ENCODE peak calls at places on chromosomes 16 and 17, in eight cellular contexts. O, F, L, V, D, A, Y and H are unnamed samples.

GRCh38 chr16:86037999-86038922 is 139.3 kb downstream of the IRF8 start:
- DNase-seq in Y (no peak), D (no peak), O (no peak), L (peak), F (no peak), A (no peak), V (no peak), H (peak)

GRCh38 chr17:73767696-73768095 is 123.5 kb upstream of the SDK2 start:
- DNase-seq in Y (no peak), D (no peak), V (no peak), L (no peak), F (no peak), A (no peak), O (no peak), H (no peak)

GRCh38 chr17:18129041-18129502 is 20.5 kb downstream of the MYO15A start:
- DNase-seq in D (peak), O (peak), V (no peak), L (no peak), Y (no peak), F (peak), A (no peak), H (no peak)

GRCh38 chr16:72427001-72427785 is 255.2 kb upstream of the PMFBP1 start:
- DNase-seq in D (no peak), A (no peak), L (no peak), Y (no peak), F (no peak), O (no peak), V (no peak), H (no peak)

GRCh38 chr17:2395258-2396170 is 5.3 kb downstream of the MNT start:
- DNase-seq in A (no peak), D (peak), Y (no peak), L (no peak), F (no peak), O (no peak), V (no peak), H (peak)

GRCh38 chr17:71866095-71866494 is 254.7 kb upstream of the SOX9 start:
- DNase-seq in A (no peak), V (no peak), F (no peak), O (no peak), Y (no peak), L (peak), D (no peak), H (no peak)

GRCh38 chr17:17321356-17322025 is 18.3 kb downstream of the NT5M start:
- DNase-seq in D (no peak), V (no peak), Y (no peak), A (no peak), L (no peak), O (peak), F (peak), H (peak)

GRCh38 chr16:79632289-79632688 is 31.8 kb upstream of the MAF start:
- DNase-seq in A (no peak), D (no peak), F (no peak), O (no peak), L (no peak), Y (no peak), V (no peak), H (no peak)

GRCh38 chr17:68011199-68011665 is 15.0 kb upstream of the C17orf58 start:
- DNase-seq in O (peak), D (peak), L (peak), A (no peak), F (peak), V (peak), Y (no peak), H (peak)

GRCh38 chr16:22670551-22670970 is 143.4 kb upstream of the HS3ST2 start:
- DNase-seq in Y (peak), D (no peak), O (no peak), A (no peak), V (peak), F (no peak), L (no peak), H (no peak)

GRCh38 chr17:8832711-8833352 is 33.7 kb upstream of the MFSD6L start:
- DNase-seq in D (no peak), F (no peak), Y (peak), V (peak), L (peak), O (no peak), A (no peak), H (peak)

GRCh38 chr17:58326609-58327341 is 1.8 kb downstream of the TSPOAP1 start:
- DNase-seq in O (no peak), V (peak), D (no peak), F (no peak), A (no peak), L (no peak), Y (no peak), H (peak)

GRCh38 chr17:19677736-19678379 is 29.3 kb downstream of the ALDH3A2 start:
- DNase-seq in V (no peak), L (no peak), O (no peak), F (no peak), Y (no peak), D (no peak), A (no peak), H (no peak)

GRCh38 chr16:23229714-23230113 is 47.2 kb downstream of the SCNN1G start:
- DNase-seq in A (no peak), V (no peak), F (no peak), Y (no peak), O (no peak), L (peak), D (no peak), H (no peak)

GRCh38 chr17:16491703-16492612 is at the start of gene LRRC75A:
- DNase-seq in F (peak), V (peak), L (peak), O (no peak), Y (no peak), A (no peak), D (peak), H (peak)

GRCh38 chr17:61556224-61557188 is 34.5 kb downstream of the NACA2 start:
- DNase-seq in F (no peak), D (no peak), V (no peak), A (no peak), L (no peak), Y (no peak), O (no peak), H (no peak)

GRCh38 chr17:63029520-63029919 is 63.5 kb downstream of the TANC2 start:
- DNase-seq in D (no peak), A (no peak), F (no peak), V (no peak), L (no peak), Y (no peak), O (no peak), H (no peak)

GRCh38 chr17:37570527-37571093 is 38.6 kb downstream of the SYNRG start:
- DNase-seq in L (peak), O (no peak), A (no peak), V (peak), Y (peak), F (peak), D (peak), H (no peak)

GRCh38 chr16:88484505-88485365 is 31.7 kb downstream of the ZFPM1 start:
- DNase-seq in V (no peak), A (no peak), O (no peak), D (no peak), L (peak), F (peak), Y (no peak), H (no peak)

GRCh38 chr16:85484337-85485295 is 128.5 kb upstream of the GSE1 start:
- DNase-seq in D (peak), L (no peak), Y (no peak), A (no peak), F (peak), V (no peak), O (no peak), H (no peak)

GRCh38 chr17:38325221-38325851 is 18.4 kb downstream of the GPR179 start:
- DNase-seq in A (no peak), D (no peak), V (no peak), Y (no peak), F (no peak), O (no peak), L (no peak), H (peak)

GRCh38 chr16:67435758-67436164 is 4.8 kb downstream of the HSD11B2 start:
- DNase-seq in D (no peak), O (no peak), A (no peak), L (no peak), Y (no peak), V (no peak), F (no peak), H (no peak)

GRCh38 chr16:67856927-67857546 is 9.5 kb upstream of the CENPT start:
- DNase-seq in O (no peak), V (no peak), F (no peak), L (no peak), Y (no peak), A (no peak), D (no peak), H (no peak)

GRCh38 chr17:48869821-48870318 is 22.7 kb upstream of the ATP5MC1 start:
- DNase-seq in V (no peak), Y (no peak), F (no peak), O (no peak), A (no peak), D (no peak), L (no peak), H (no peak)

GRCh38 chr16:71895679-71896385 is 501 bp downstream of the IST1 start:
- DNase-seq in L (peak), V (no peak), O (peak), F (peak), Y (no peak), D (peak), A (no peak), H (peak)

GRCh38 chr17:1110524-1110843 is 69.3 kb downstream of the ABR start:
- DNase-seq in L (no peak), D (no peak), V (no peak), Y (no peak), O (no peak), F (no peak), A (no peak), H (no peak)

GRCh38 chr17:68718924-68719323 is 117.8 kb upstream of the FAM20A start:
- DNase-seq in O (no peak), L (no peak), D (no peak), A (no peak), F (no peak), Y (no peak), V (no peak), H (no peak)

GRCh38 chr16:23302045-23302956 is at the start of gene SCNN1B:
- DNase-seq in L (peak), F (peak), A (no peak), D (peak), O (no peak), Y (no peak), V (peak), H (no peak)

GRCh38 chr17:9645858-9646555 is 690 bp downstream of the USP43 start:
- DNase-seq in O (peak), V (peak), L (peak), D (peak), A (no peak), Y (peak), F (peak), H (peak)

GRCh38 chr17:74635418-74635817 is 11.9 kb upstream of the CD300E start:
- DNase-seq in D (no peak), V (no peak), A (peak), Y (no peak), O (no peak), L (no peak), F (no peak), H (no peak)

GRCh38 chr17:70654706-70655105 is 485.4 kb downstream of the KCNJ2 start:
- DNase-seq in F (no peak), D (no peak), V (no peak), A (no peak), Y (no peak), O (no peak), L (no peak), H (no peak)

GRCh38 chr16:75203667-75204409 is 3.1 kb downstream of the CTRB2 start:
- DNase-seq in F (no peak), L (no peak), D (no peak), V (no peak), O (peak), Y (no peak), A (no peak), H (peak)

DNA sequence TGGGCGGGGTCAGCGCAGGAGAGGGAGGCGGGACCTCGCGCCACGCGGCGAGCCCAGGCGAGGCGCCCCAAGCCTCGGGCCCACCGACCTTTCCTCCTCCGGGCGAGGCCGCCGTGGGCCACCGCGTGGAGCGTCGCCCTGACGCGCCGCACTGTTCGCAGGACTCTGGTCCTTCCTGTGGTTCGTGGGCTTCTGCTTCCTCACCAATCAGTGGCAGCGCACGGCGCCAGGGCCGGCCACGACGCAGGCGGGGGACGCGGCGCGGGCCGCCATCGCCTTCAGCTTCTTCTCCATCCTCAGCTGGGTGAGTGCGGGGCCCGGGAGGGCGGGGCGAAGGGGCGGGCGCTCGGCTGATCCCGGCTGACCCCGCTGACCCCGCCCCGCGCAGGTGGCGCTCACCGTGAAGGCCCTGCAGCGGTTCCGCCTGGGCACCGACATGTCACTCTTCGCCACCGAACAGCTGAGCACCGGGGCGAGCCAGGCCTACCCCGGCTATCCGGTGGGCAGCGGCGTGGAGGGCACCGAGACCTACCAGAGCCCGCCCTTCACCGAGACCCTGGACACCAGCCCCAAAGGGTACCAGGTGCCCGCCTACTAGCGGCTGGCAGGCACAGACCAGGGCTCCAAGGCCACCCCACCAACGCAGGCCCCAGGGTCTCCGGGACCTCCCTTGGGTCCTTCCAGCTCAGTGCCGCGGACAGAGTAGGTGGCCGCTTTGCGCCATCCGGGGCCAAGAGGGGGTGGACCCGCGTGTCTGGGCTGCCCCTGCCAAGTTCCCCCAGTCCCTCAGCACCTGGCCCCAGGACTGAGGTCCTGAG is 2.9 kb downstream of the SYNGR3 start:
- DNase-seq in L (no peak), V (no peak), F (no peak), A (no peak), D (no peak), O (no peak), Y (no peak), H (no peak)
- TF ChIP-seq POLR2AphosphoS5 in L (no peak), V (no peak), F (no peak), A (no peak), D (no peak), O (no peak), Y (no peak), H (no peak)

GRCh38 chr17:7018331-7018964 is 4.4 kb upstream of the BCL6B start:
- DNase-seq in V (no peak), L (peak), A (no peak), Y (no peak), D (no peak), O (no peak), F (no peak), H (no peak)
- TF ChIP-seq POLR2A in V (no peak), L (no peak), A (no peak), Y (no peak), D (no peak), O (peak), F (no peak), H (no peak)

GRCh38 chr17:78884148-78884870 is 18.7 kb downstream of the CEP295NL start:
- DNase-seq in F (no peak), L (no peak), A (no peak), V (no peak), D (no peak), O (no peak), Y (no peak), H (no peak)

GRCh38 chr17:78884876-78885667 is 17.9 kb downstream of the CEP295NL start:
- DNase-seq in A (no peak), L (no peak), F (no peak), V (no peak), D (no peak), Y (no peak), O (no peak), H (no peak)

GRCh38 chr17:78883533-78884131 is 19.4 kb downstream of the CEP295NL start:
- DNase-seq in A (no peak), V (no peak), F (peak), O (peak), Y (peak), L (peak), D (peak), H (peak)

GRCh38 chr17:78882546-78883089 is 20.4 kb downstream of the CEP295NL start:
- DNase-seq in L (no peak), V (no peak), Y (no peak), F (no peak), A (no peak), O (no peak), D (peak), H (peak)

GRCh38 chr17:78883090-78883532 is 19.9 kb downstream of the CEP295NL start:
- DNase-seq in Y (peak), D (peak), O (peak), L (peak), V (no peak), F (peak), A (no peak), H (peak)
- TF ChIP-seq POLR2AphosphoS5 in Y (no peak), D (peak), O (peak), L (peak), V (no peak), F (peak), A (no peak), H (peak)

DNA sequence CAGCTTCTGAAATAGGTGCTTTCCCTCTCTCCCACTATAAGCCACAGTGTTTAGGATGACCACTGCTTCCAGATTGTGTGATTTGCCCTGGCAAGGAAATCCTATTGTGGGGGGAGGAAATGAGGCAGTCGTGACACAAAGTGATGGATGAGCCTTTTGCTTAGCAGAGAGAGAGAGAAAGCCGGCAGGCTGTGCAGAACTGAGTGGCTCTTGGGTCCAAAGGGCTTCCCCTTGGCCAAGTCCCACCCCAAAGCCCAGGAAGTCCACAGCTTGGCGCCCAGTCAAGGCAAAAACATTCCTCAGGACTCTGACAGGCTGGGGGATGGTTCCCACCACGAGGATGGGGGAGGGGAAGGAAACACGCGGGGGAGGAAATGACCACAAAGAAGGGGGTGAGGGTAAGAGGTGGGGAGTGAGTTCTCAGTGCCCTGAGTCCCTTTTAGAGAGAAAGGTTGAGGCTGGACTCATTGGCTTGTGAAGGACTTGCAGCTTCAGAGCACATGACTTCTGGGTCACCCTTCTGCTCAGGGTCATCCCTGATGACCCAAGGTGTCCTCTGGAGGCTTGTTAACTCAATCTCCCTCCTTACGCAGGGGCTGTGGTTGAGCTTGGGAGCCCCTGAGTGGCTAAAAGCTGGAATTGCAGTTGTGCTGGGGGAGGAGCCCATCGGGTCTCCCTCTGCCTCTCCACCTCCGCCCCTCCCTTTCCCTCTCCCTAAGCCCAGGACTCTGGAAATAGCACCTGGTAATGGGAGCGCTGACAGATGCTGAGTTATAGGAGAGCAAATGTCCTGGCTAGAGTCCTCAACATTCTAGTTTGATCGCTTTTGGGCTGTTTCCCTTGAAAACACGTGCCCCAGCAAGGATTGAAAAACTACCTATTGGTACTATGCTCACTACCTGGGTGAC is 10.3 kb upstream of the MSL1 start:
- DNase-seq in O (peak), V (peak), D (peak), A (no peak), F (peak), L (peak), Y (peak), H (peak)
- TF ChIP-seq POLR2A in O (no peak), V (no peak), D (no peak), A (no peak), F (no peak), L (peak), Y (no peak), H (no peak)

GRCh38 chr16:29815032-29815721 is 775 bp upstream of the PAGR1 start:
- DNase-seq in A (no peak), V (no peak), F (no peak), O (no peak), D (no peak), Y (no peak), L (no peak), H (peak)

GRCh38 chr16:29814592-29814991 is 1.4 kb upstream of the PAGR1 start:
- DNase-seq in Y (no peak), D (no peak), A (no peak), O (no peak), F (no peak), L (no peak), V (no peak), H (peak)

GRCh38 chr16:29818082-29818481 is 2.1 kb downstream of the PAGR1 start:
- DNase-seq in F (no peak), V (no peak), D (no peak), L (no peak), Y (no peak), O (no peak), A (no peak), H (no peak)

GRCh38 chr16:29815793-29816693 is at the start of gene PAGR1:
- DNase-seq in Y (peak), F (peak), L (peak), O (peak), A (peak), D (peak), V (peak), H (peak)

DNA sequence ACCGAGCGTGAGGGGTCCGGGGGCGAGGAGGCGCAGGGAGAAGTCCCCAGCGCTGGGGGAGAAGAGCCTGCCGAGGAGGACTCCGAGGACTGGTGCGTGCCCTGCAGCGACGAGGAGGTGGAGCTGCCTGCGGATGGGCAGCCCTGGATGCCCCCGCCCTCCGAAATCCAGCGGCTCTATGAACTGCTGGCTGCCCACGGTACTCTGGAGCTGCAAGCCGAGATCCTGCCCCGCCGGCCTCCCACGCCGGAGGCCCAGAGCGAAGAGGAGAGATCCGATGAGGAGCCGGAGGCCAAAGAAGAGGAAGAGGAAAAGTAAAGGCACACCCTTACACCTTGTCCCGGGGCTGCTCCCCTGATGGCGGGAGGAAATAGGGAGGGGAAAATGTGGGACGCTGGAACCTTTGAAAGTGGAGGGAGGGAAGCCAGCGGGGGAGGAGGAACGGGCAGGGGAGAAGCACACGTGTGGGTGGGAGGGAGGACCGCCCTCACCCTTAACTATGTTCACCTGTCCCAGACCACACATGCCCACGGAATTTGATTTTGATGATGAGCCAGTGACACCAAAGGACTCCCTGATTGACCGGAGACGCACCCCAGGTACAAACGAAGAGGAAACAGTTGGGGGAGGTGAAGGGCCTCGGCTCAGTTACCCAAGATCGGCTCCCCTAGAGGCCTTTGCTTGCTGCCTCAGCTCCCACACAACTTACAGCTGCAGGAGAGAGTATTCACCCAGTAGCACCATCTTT is 916 bp downstream of the PAGR1 start:
- DNase-seq in V (peak), F (peak), D (peak), Y (no peak), L (peak), O (no peak), A (no peak), H (peak)
- TF ChIP-seq POLR2AphosphoS5 in V (no peak), F (peak), D (peak), Y (peak), L (peak), O (no peak), A (no peak), H (no peak)